ENCODE peak calls at places on chromosomes 3 and 15, in five cellular contexts. F is Panc1, W is GM23338, X is A549, G is K562. L is an unnamed sample.

GRCh38 chr3:37457392-37458065 is 283.1 kb upstream of the LRRFIP2 start:
- DNase-seq in F (no peak), W (peak), X (no peak), G (no peak), L (no peak)

GRCh38 chr3:160163259-160163878 is 61.9 kb upstream of the C3orf80 start:
- DNase-seq in F (peak), W (no peak), X (peak), G (peak), L (peak)

GRCh38 chr3:53680026-53680425 is 166.2 kb downstream of the CHDH start:
- DNase-seq in F (no peak), W (peak), X (no peak), G (no peak), L (no peak)

GRCh38 chr3:69082805-69083204 is 1.9 kb upstream of the ARL6IP5 start:
- DNase-seq in F (no peak), W (no peak), X (no peak), G (no peak), L (no peak)

GRCh38 chr3:33791477-33792166 is 6.8 kb upstream of the PDCD6IP start:
- DNase-seq in F (no peak), W (no peak), X (peak), G (peak), L (peak)

GRCh38 chr3:186590580-186591296 is 20.2 kb downstream of the DNAJB11 start:
- DNase-seq in F (no peak), W (no peak), X (no peak), G (peak), L (no peak)

GRCh38 chr3:71030748-71031147 is 552.8 kb downstream of the FOXP1 start:
- DNase-seq in F (no peak), W (no peak), X (no peak), G (no peak), L (no peak)

GRCh38 chr15:95170587-95171380 is 939.4 kb downstream of the MCTP2 start:
- DNase-seq in F (no peak), W (no peak), X (no peak), G (peak), L (no peak)

GRCh38 chr3:179451335-179452165 is at the start of gene GNB4:
- DNase-seq in F (no peak), W (peak), X (peak), G (peak), L (no peak)

GRCh38 chr15:80217327-80217900 is 34.6 kb downstream of the CTXND1 start:
- DNase-seq in F (no peak), W (no peak), X (no peak), G (no peak), L (no peak)

GRCh38 chr15:38545179-38545578 is 19.4 kb downstream of the RASGRP1 start:
- DNase-seq in F (no peak), W (no peak), X (no peak), G (no peak), L (no peak)

GRCh38 chr15:71237456-71238188 is 122.4 kb downstream of the THSD4 start:
- DNase-seq in F (peak), W (no peak), X (peak), G (peak), L (peak)

GRCh38 chr3:141802316-141803077 is 39.3 kb downstream of the GRK7 start:
- DNase-seq in F (no peak), W (no peak), X (no peak), G (no peak), L (no peak)

GRCh38 chr15:60673918-60674558 is 195.1 kb upstream of the ICE2 start:
- DNase-seq in F (peak), W (no peak), X (peak), G (no peak), L (peak)

GRCh38 chr3:58391156-58391865 is 42.3 kb downstream of the PDHB start:
- DNase-seq in F (no peak), W (no peak), X (no peak), G (no peak), L (no peak)

GRCh38 chr3:12442654-12443501 is 41.4 kb upstream of the TSEN2 start:
- DNase-seq in F (no peak), W (no peak), X (no peak), G (no peak), L (no peak)

GRCh38 chr3:127799476-127800222 is 22.7 kb downstream of the MGLL start:
- DNase-seq in F (no peak), W (no peak), X (no peak), G (no peak), L (no peak)

GRCh38 chr3:64244011-64244942 is 19.0 kb upstream of the PRICKLE2 start:
- DNase-seq in F (no peak), W (peak), X (peak), G (peak), L (peak)

GRCh38 chr3:22939349-22939748 is 263.8 kb upstream of the UBE2E2 start:
- DNase-seq in F (no peak), W (no peak), X (no peak), G (no peak), L (no peak)

GRCh38 chr15:80878242-80878866 is 99.2 kb downstream of the CEMIP start:
- DNase-seq in F (no peak), W (peak), X (no peak), G (no peak), L (no peak)

GRCh38 chr15:60928210-60928609 is 300.9 kb downstream of the RORA start:
- DNase-seq in F (no peak), W (peak), X (no peak), G (no peak), L (no peak)

GRCh38 chr3:184423567-184423966 is 43.7 kb downstream of the CHRD start:
- DNase-seq in F (no peak), W (no peak), X (no peak), G (no peak), L (no peak)

GRCh38 chr3:46368569-46368968 is 2.2 kb upstream of the CCR5 start:
- DNase-seq in F (no peak), W (peak), X (no peak), G (no peak), L (no peak)

GRCh38 chr3:8891328-8891727 is 71.9 kb downstream of the RAD18 start:
- DNase-seq in F (no peak), W (no peak), X (no peak), G (no peak), L (no peak)

GRCh38 chr3:66423791-66424190 is 77.0 kb downstream of the LRIG1 start:
- DNase-seq in F (no peak), W (no peak), X (no peak), G (no peak), L (no peak)

GRCh38 chr3:108472011-108472591 is 38.3 kb downstream of the MYH15 start:
- DNase-seq in F (peak), W (no peak), X (peak), G (no peak), L (no peak)

GRCh38 chr3:127673191-127674098 is 693 bp downstream of the ABTB1 start:
- DNase-seq in F (no peak), W (peak), X (peak), G (peak), L (no peak)

GRCh38 chr3:57227930-57228733 is 603 bp downstream of the APPL1 start:
- DNase-seq in F (no peak), W (peak), X (peak), G (peak), L (no peak)

GRCh38 chr15:60822403-60822802 is 343.5 kb upstream of the ICE2 start:
- DNase-seq in F (no peak), W (no peak), X (no peak), G (no peak), L (no peak)

GRCh38 chr3:188901126-188901525 is 270.6 kb upstream of the TPRG1 start:
- DNase-seq in F (no peak), W (no peak), X (no peak), G (no peak), L (no peak)

GRCh38 chr3:12856626-12857025 is 15.3 kb upstream of the RPL32 start:
- DNase-seq in F (no peak), W (peak), X (no peak), G (no peak), L (no peak)

GRCh38 chr3:38986901-38987300 is 64.8 kb downstream of the SCN11A start:
- DNase-seq in F (no peak), W (no peak), X (no peak), G (no peak), L (no peak)

GRCh38 chr15:44788748-44789147 is 52.4 kb downstream of the TRIM69 start:
- DNase-seq in F (no peak), W (no peak), X (no peak), G (no peak), L (no peak)

GRCh38 chr15:44792715-44793114 is 56.4 kb downstream of the TRIM69 start:
- DNase-seq in F (no peak), W (no peak), X (no peak), G (peak), L (no peak)

GRCh38 chr15:44794072-44794471 is 57.7 kb downstream of the TRIM69 start:
- DNase-seq in F (no peak), W (no peak), X (no peak), G (no peak), L (no peak)

DNA sequence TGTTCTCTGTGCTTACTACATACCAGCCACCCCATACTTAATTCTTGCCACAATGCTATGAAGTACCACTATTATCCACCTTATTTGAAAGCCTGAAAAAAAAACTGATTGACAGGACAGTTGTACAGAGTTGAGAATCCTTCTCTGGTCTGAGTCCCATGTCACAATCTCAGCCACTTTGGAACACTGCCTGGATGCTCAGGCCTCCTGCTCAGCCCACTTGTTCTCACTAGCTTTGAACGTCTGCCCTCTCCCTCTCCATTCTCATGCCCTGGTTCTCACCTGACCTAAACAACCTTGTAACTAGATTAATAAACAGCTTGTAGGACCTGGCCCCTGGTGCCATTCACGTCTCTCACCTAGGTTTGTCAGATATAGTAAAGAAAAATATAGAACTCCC is 53.9 kb downstream of the TRIM69 start:
- DNase-seq in F (no peak), W (no peak), X (no peak), G (no peak), L (no peak)
- TF ChIP-seq REST in F (no peak), W (no peak), X (no peak), G (no peak), L (no peak)

GRCh38 chr3:51932471-51933370 is 9.0 kb downstream of the RRP9 start:
- DNase-seq in F (no peak), W (no peak), X (no peak), G (no peak), L (no peak)

GRCh38 chr3:51930439-51930838 is 11.3 kb downstream of the RRP9 start:
- DNase-seq in F (no peak), W (no peak), X (no peak), G (no peak), L (no peak)

GRCh38 chr3:51929420-51930003 is 12.2 kb downstream of the RRP9 start:
- DNase-seq in F (no peak), W (peak), X (no peak), G (peak), L (no peak)

GRCh38 chr3:51933471-51934138 is 8.1 kb downstream of the RRP9 start:
- DNase-seq in F (no peak), W (no peak), X (no peak), G (no peak), L (no peak)

GRCh38 chr3:51931756-51932155 is 9.9 kb downstream of the RRP9 start:
- DNase-seq in F (no peak), W (no peak), X (no peak), G (no peak), L (no peak)
- TF ChIP-seq REST in F (no peak), W (no peak), X (no peak), G (no peak), L (no peak)

DNA sequence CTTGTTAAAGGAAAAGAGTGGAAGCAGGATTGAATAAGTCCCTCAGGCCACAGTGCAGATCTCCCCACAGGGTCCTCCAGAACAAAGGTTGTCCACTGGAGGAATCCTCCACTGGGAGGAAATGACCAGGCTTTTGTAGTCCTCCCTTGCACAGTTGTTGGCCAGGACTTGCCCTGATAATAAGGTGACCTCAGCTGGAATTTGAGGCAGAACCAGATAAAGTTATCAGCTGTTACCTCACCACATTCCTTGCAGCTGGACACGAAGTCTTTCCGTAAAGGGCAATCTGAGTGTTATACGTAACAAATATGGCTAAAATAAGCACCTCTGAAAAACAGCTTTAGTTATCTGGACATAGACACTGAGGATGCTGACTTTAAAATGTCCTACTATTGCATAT is 83.5 kb upstream of the NAALADL2 start:
- DNase-seq in F (no peak), W (no peak), X (no peak), G (no peak), L (no peak)
- TF ChIP-seq REST in F (no peak), W (no peak), X (no peak), G (no peak), L (no peak)

GRCh38 chr3:172135766-172136729 is 96.7 kb downstream of the FNDC3B start:
- DNase-seq in F (no peak), W (peak), X (no peak), G (no peak), L (no peak)

GRCh38 chr3:172137287-172138030 is 98.1 kb downstream of the FNDC3B start:
- DNase-seq in F (no peak), W (no peak), X (no peak), G (no peak), L (no peak)

GRCh38 chr3:172139528-172140276 is 100.3 kb downstream of the FNDC3B start:
- DNase-seq in F (no peak), W (no peak), X (no peak), G (no peak), L (no peak)

GRCh38 chr3:172138792-172139507 is 99.6 kb downstream of the FNDC3B start:
- DNase-seq in F (no peak), W (no peak), X (no peak), G (peak), L (peak)

GRCh38 chr3:172138031-172138538 is 98.7 kb downstream of the FNDC3B start:
- DNase-seq in F (no peak), W (no peak), X (no peak), G (no peak), L (no peak)
- TF ChIP-seq REST in F (no peak), W (no peak), X (no peak), G (no peak), L (no peak)

DNA sequence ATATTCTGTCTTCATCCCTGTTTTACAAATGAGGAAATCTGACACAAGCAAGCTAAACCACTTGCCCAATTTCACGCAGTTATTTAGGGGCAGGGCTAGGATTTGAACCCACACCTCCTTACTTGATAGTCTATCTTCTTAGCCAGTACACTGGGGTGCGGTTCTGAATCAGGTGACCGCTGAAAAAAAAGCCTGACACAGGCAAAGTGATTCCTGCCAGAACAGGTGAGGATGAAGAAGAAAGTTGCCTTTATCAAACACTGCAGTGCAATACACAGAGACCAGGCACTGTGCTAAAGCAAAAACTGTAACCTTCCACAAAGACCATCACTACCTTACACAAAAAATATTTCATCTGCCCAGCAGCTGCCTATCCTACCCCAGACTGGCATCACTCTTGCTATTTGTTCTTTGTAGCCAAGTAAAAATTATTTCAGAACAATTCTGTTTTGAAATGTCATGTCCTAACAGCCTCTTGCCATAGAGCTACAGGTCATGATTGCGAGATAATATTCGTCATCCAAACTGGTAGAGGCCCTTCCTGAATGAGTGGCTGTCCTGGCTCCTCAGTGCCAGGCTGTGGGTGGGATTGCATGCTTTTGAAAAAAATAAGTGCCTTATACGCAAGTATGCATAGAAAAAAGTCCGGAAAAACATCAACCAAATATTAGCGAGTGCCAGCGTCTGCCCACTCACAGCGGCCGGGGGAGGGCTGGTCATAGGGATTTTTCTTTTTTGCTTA is 142.3 kb upstream of the TPM1 start:
- DNase-seq in F (no peak), W (no peak), X (peak), G (no peak), L (no peak)
- TF ChIP-seq REST in F (no peak), W (no peak), X (no peak), G (no peak), L (no peak)

DNA sequence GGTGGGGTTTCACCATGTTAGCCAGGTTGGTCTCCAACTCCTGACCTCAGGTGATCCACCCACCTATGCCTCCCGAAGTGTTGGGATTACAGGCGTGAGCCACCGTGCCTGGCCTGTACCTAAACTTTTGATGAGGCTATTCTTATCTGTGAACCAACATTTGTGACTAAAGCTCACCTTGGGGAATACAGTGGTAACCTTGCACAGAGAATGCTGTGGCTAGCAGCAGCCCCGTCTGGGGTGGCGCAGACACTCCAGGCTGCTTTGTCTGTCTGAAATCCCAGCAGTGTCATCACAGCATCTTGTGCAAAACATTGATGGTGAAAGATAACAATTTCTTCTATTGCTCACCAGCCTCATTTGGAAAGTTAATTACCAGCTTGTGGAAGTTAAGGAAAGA is 58.9 kb downstream of the CMTM8 start:
- DNase-seq in F (no peak), W (no peak), X (no peak), G (no peak), L (no peak)
- TF ChIP-seq REST in F (no peak), W (no peak), X (no peak), G (no peak), L (no peak)

GRCh38 chr15:86624261-86625036 is 544.8 kb downstream of the AGBL1 start:
- DNase-seq in F (peak), W (peak), X (peak), G (no peak), L (peak)
- TF ChIP-seq REST in F (no peak), W (no peak), X (no peak), G (no peak), L (no peak)

DNA sequence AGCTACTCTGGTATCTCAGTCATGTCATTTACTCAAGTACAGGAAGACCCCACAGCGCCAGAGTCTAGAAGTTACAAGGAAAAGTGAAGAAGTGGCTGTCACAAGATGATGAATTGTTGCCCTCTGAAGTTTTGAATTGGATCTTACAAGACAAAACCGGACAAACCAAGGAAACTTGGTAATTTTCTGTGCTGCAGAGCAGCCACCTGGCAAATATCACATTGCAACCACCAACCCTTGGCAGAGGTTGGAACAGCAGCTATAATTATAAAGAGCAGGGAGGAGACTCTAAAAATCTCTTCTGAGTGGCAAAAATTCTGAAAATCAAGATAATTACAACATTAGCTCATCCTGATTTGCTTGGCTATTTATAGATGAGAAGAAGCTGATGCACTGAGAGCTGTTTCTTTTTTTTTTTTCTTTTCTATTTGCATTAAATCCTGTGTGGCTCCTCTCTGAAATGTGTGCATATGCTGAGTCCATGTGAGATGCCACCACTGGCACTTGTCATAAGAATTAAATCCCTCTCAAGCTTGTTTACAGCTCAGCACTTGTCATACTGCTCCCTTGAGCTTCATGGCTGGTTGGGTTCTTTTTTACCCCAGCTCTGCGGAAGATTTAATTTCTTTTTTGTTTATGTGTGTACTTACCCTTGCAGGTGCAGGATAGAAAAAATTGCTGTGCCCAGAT is 68.0 kb upstream of the MNS1 start:
- DNase-seq in F (no peak), W (no peak), X (no peak), G (no peak), L (no peak)
- TF ChIP-seq REST in F (no peak), W (no peak), X (no peak), G (no peak), L (no peak)

L was measured in HepG2.